ENCODE peak calls at places on chromosome 7, in seven cellular contexts. H, A, K, C, Y, U and V are unnamed samples.

GRCh38 chr7:15751191-15751701 is 64.8 kb upstream of the MEOX2 start:
- DNase-seq in Y (no peak), H (no peak), U (no peak), C (no peak), A (no peak), K (no peak), V (no peak)

GRCh38 chr7:101862280-101863220 is 45.1 kb downstream of the CUX1 start:
- DNase-seq in C (no peak), U (no peak), H (no peak), A (peak; percentile 43), K (no peak), Y (no peak), V (no peak)

GRCh38 chr7:106045139-106045538 is 67.0 kb downstream of the SYPL1 start:
- DNase-seq in Y (no peak), H (no peak), U (no peak), K (no peak), C (no peak), A (no peak), V (no peak)

GRCh38 chr7:66321283-66321682 is 116.1 kb downstream of the TPST1 start:
- DNase-seq in H (no peak), A (no peak), U (no peak), Y (no peak), K (no peak), C (peak; percentile 38), V (no peak)

GRCh38 chr7:110940756-110941155 is 150.2 kb upstream of the LRRN3 start:
- DNase-seq in Y (no peak), A (no peak), H (no peak), U (no peak), K (no peak), C (no peak), V (no peak)

GRCh38 chr7:158112571-158113320 is 474.9 kb downstream of the PTPRN2 start:
- DNase-seq in H (no peak), A (no peak), C (peak; percentile 22), U (no peak), Y (no peak), K (no peak), V (no peak)

GRCh38 chr7:100801833-100802568 is 25.3 kb downstream of the EPHB4 start:
- DNase-seq in C (peak; percentile 75), A (peak; percentile 71), Y (no peak), U (no peak), K (peak; percentile 75), H (no peak), V (peak; percentile 76)

GRCh38 chr7:90952649-90952991 is 311.6 kb upstream of the FZD1 start:
- DNase-seq in H (no peak), K (no peak), A (no peak), Y (no peak), U (peak; percentile 66), C (no peak), V (no peak)

GRCh38 chr7:111083423-111083822 is 7.5 kb upstream of the LRRN3 start:
- DNase-seq in U (no peak), Y (no peak), A (no peak), H (peak; percentile 29), C (no peak), K (no peak), V (no peak)

GRCh38 chr7:149620961-149621360 is 123.4 kb upstream of the ZNF746 start:
- DNase-seq in K (no peak), Y (no peak), C (no peak), H (no peak), U (no peak), A (no peak), V (no peak)

GRCh38 chr7:945556-946255 is 8.8 kb downstream of the ADAP1 start:
- DNase-seq in U (no peak), Y (peak; percentile 41), H (no peak), K (no peak), A (no peak), C (peak; percentile 94), V (no peak)

GRCh38 chr7:11478873-11479272 is 353.1 kb downstream of the THSD7A start:
- DNase-seq in U (no peak), C (no peak), Y (no peak), H (no peak), K (no peak), A (no peak), V (no peak)

GRCh38 chr7:29345590-29345989 is 151.0 kb downstream of the CHN2 start:
- DNase-seq in K (no peak), A (no peak), C (peak; percentile 62), Y (peak; percentile 39), U (peak; percentile 20), H (no peak), V (peak; percentile 63)

GRCh38 chr7:98162758-98163157 is 48.5 kb upstream of the BHLHA15 start:
- DNase-seq in C (no peak), A (no peak), U (no peak), Y (no peak), K (no peak), H (no peak), V (no peak)

GRCh38 chr7:42702647-42703046 is 209.2 kb downstream of the C7orf25 start:
- DNase-seq in H (no peak), C (no peak), K (no peak), A (no peak), Y (no peak), U (no peak), V (no peak)

GRCh38 chr7:2114926-2115738 is 117.6 kb downstream of the MAD1L1 start:
- DNase-seq in C (no peak), A (no peak), H (no peak), Y (no peak), U (no peak), K (no peak), V (no peak)